ENCODE peak calls at places on chromosomes 4 and X, in ten cellular contexts. E is thyroid gland, A is ovary, X is A549, U is transverse colon, R is sigmoid colon, Q is endothelial cell of umbilical vein, J is tibial nerve, B is vagina, P is Peyer's patch. L is an unnamed sample. For H3K4me1, the result is how much of the 10 kb centered on the place peaks cover.

GRCh38 chrX:52923781-52924241 is 26.7 kb downstream of the FAM156B start:
- DNase-seq in P (no peak), A (no peak), X (no peak), E (peak), Q (peak), U (peak), J (no peak), B (no peak), R (peak), L (peak)

GRCh38 chr4:168098257-168098717 is 6.0 kb downstream of the ANXA10 start:
- DNase-seq in X (no peak), Q (peak), A (no peak), P (no peak), B (no peak), U (no peak), J (no peak), E (no peak), R (no peak), L (no peak)

GRCh38 chr4:122652379-122652778 is 31.5 kb upstream of the IL21 start:
- DNase-seq in U (peak), J (no peak), P (no peak), A (peak), E (peak), X (peak), Q (peak), R (no peak), B (no peak), L (no peak)

GRCh38 chrX:123976671-123977316 is 15.3 kb downstream of the STAG2 start:
- DNase-seq in E (no peak), P (no peak), X (peak), R (no peak), B (no peak), Q (peak), U (no peak), J (no peak), A (no peak), L (no peak)

GRCh38 chr4:124904723-124905390 is 192.3 kb upstream of the ANKRD50 start:
- DNase-seq in R (no peak), B (no peak), P (no peak), A (no peak), X (no peak), J (no peak), U (no peak), Q (peak), E (no peak), L (no peak)

GRCh38 chr4:157587681-157588423 is 367.3 kb downstream of the GRIA2 start:
- DNase-seq in Q (no peak), E (no peak), P (no peak), U (no peak), X (no peak), B (no peak), R (no peak), A (no peak), J (no peak), L (no peak)

GRCh38 chr4:121876976-121877773 is 6.9 kb upstream of the BBS7 start:
- DNase-seq in B (no peak), X (no peak), E (no peak), J (no peak), Q (no peak), U (no peak), A (no peak), P (no peak), R (no peak), L (no peak)

GRCh38 chrX:57138674-57139073 is 1.5 kb upstream of the SPIN2A start:
- DNase-seq in Q (no peak), P (no peak), A (no peak), X (no peak), B (no peak), R (no peak), J (no peak), E (no peak), U (no peak), L (no peak)

GRCh38 chr4:154184238-154184637 is 307.4 kb downstream of the DCHS2 start:
- DNase-seq in U (no peak), E (no peak), B (no peak), Q (no peak), R (no peak), A (no peak), X (no peak), J (no peak), P (no peak), L (no peak)

GRCh38 chr4:26402458-26402857 is 81.6 kb downstream of the RBPJ start:
- DNase-seq in P (no peak), R (no peak), U (no peak), Q (no peak), J (no peak), A (no peak), X (no peak), E (no peak), B (no peak), L (no peak)
- TF ChIP-seq POLR2A in P (no peak), R (no peak), U (no peak), Q (no peak), J (no peak), A (no peak), X (no peak), E (no peak), B (no peak), L (no peak)

GRCh38 chr4:11720292-11720691 is 291.6 kb upstream of the HS3ST1 start:
- DNase-seq in B (no peak), P (no peak), X (peak), Q (peak), J (no peak), A (no peak), R (no peak), E (no peak), U (no peak), L (no peak)
- TF ChIP-seq CTCF in B (no peak), P (peak), X (peak), Q (peak), J (peak), A (no peak), R (peak), E (no peak), U (peak), L (peak)

GRCh38 chr4:184396570-184397515 is 77.5 kb downstream of the IRF2 start:
- DNase-seq in J (no peak), U (no peak), P (no peak), Q (no peak), A (no peak), E (no peak), R (no peak), B (no peak), X (no peak), L (no peak)
- H3K4me1 ChIP-seq in J (under half), U (under half), P (under half), Q (under half), A (under half), E (under half), R (under half), B (under half), X (under half), L (under half)

GRCh38 chrX:13733506-13733905 is 914 bp downstream of the TRAPPC2 start:
- DNase-seq in P (no peak), E (no peak), B (no peak), J (no peak), R (no peak), A (no peak), X (no peak), Q (no peak), U (no peak), L (no peak)

GRCh38 chrX:13732246-13733067 is 2.0 kb downstream of the TRAPPC2 start:
- DNase-seq in U (no peak), Q (no peak), X (no peak), R (no peak), J (no peak), B (no peak), P (no peak), E (no peak), A (no peak), L (no peak)

GRCh38 chrX:13734278-13735172 is at the start of the genes OFD1 and TRAPPC2:
- DNase-seq in A (peak), E (peak), U (peak), R (peak), P (peak), X (peak), Q (peak), J (peak), B (no peak), L (peak)
- TF ChIP-seq POLR2A in A (peak), E (peak), U (peak), R (peak), P (peak), X (peak), Q (peak), J (peak), B (peak), L (no peak)

GRCh38 chrX:2374086-2374485 is 126.7 kb downstream of the DHRSX start:
- DNase-seq in P (no peak), U (no peak), X (no peak), B (no peak), A (no peak), J (no peak), Q (no peak), R (no peak), E (no peak), L (no peak)

GRCh38 chrX:2373615-2374014 is 127.2 kb downstream of the DHRSX start:
- DNase-seq in A (no peak), B (no peak), X (no peak), U (no peak), P (no peak), R (no peak), E (no peak), J (no peak), Q (no peak), L (no peak)

GRCh38 chrX:2371026-2371778 is 129.6 kb downstream of the DHRSX start:
- DNase-seq in B (no peak), E (no peak), R (no peak), U (no peak), Q (peak), P (no peak), A (no peak), J (no peak), X (no peak), L (no peak)

GRCh38 chrX:2376166-2376565 is 124.6 kb downstream of the DHRSX start:
- DNase-seq in R (no peak), E (no peak), B (no peak), A (no peak), P (no peak), J (no peak), U (no peak), Q (no peak), X (no peak), L (no peak)

GRCh38 chrX:2370436-2370835 is 130.3 kb downstream of the DHRSX start:
- DNase-seq in U (no peak), J (no peak), R (no peak), B (no peak), Q (no peak), E (no peak), P (no peak), A (no peak), X (no peak), L (no peak)
- TF ChIP-seq CTCF in U (no peak), J (no peak), R (no peak), B (no peak), Q (no peak), E (no peak), P (no peak), A (no peak), X (no peak), L (no peak)

GRCh38 chrX:153922932-153923857 is 2.9 kb downstream of the ARHGAP4 start:
- DNase-seq in B (no peak), E (peak), R (peak), Q (peak), J (peak), X (peak), P (no peak), U (peak), A (peak), L (peak)
- H3K4me1 ChIP-seq in B (under half), E (under half), R (under half), Q (under half), J (under half), X (under half), P (under half), U (under half), A (under half), L (under half)

GRCh38 chrX:101091817-101092216 is 6.2 kb upstream of the CENPI start:
- DNase-seq in B (no peak), P (no peak), R (no peak), A (no peak), U (no peak), J (no peak), X (no peak), E (no peak), Q (no peak), L (no peak)

GRCh38 chrX:101097546-101098453 is at the start of gene CENPI:
- DNase-seq in J (peak), E (peak), R (peak), X (peak), P (peak), U (peak), B (no peak), Q (peak), A (peak), L (peak)
- TF ChIP-seq POLR2A in J (peak), E (peak), R (no peak), X (peak), P (no peak), U (peak), B (no peak), Q (peak), A (peak), L (peak)

DNA sequence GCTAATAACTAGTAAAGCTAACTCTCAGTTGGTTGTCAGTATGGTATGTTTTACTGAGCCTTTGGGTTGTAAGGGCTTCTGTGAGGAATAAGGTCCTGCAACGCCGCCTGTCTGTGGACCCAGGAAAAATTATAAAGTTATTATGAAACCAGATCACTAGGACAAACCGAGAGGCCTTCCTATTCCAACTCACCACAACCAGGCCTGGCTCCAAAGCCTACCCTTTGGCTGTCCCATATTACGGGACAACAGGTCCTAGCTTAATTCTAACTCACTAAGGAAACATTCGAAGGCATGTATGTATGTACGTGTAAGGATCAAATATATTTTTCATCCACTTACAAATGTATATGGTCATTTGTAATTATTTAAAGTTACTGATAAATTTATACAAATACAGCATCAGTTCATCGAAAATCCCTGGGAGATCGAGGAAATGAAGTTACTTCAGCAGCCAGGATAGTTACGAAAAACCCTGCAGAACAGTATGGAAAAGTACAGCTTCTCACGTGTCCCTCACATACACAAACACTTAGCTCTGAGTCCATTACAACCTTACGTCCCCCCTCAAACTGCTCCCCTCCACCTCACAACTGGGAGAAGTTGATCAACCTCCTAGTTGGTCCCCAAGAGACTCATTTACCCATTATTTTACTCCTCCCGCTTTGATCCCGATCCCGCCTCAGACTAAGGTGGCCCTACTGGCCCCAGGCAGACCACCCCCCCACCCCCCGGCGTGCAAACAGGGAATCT is 1.2 kb downstream of the ANKRD17 start:
- DNase-seq in R (peak), J (peak), E (peak), U (peak), B (no peak), P (peak), Q (peak), A (peak), X (peak), L (peak)
- TF ChIP-seq CTCF in R (peak), J (peak), E (peak), U (peak), B (peak), P (peak), Q (peak), A (peak), X (peak), L (peak)

DNA sequence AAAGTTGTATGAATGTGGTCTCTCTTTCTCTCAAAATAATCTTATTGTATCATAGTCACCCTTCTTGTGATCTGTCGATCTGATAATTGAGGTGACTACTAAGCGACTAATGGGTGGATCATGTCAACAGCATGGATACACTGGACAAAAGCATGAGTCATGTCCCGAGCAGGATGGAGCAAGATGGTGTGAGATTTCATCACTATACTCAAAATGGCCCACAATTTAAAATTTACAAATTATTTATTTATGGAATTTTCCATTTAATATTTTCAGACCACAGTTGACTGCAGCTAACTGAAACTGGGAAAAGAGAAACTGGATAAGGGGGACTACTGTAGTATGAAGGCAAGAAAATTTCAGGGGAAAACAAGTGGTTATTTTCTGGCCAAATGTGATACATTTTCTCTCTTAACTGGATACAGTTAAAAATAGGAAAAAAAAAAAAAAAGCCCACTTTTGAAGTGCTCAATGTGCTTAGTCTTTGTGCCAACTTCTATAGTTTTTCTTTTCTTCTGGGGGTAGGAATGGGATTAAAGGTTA is 25.3 kb downstream of the FAM241A start:
- DNase-seq in B (no peak), E (no peak), X (peak), P (no peak), U (no peak), J (no peak), Q (peak), A (no peak), R (no peak), L (no peak)
- H3K4me1 ChIP-seq in B (under half), E (under half), X (under half), P (under half), U (under half), J (under half), Q (under half), A (under half), R (under half), L (under half)

L was measured in heart left ventricle.